ENCODE peak calls at places on chromosomes 7 and 10, in eight cellular contexts. One of them, this sample, is unnamed.

GRCh38 chr10:119377905-119378736 is 164.4 kb downstream of the RGS10 start:
- DNase-seq in neural crest cell: no peak
- DNase-seq in GM19239: no peak
- DNase-seq in heart right ventricle: peak
- DNase-seq in RCC 7860: no peak
- DNase-seq in H7: peak
- DNase-seq in astrocyte of the spinal cord: no peak
- DNase-seq in globus pallidus: peak
- DNase-seq in this sample: peak

GRCh38 chr7:31875424-31875823 is 188.4 kb downstream of the PPP1R17 start:
- DNase-seq in RCC 7860: peak
- DNase-seq in astrocyte of the spinal cord: no peak
- DNase-seq in H7: no peak
- DNase-seq in heart right ventricle: no peak
- DNase-seq in GM19239: no peak
- DNase-seq in globus pallidus: peak
- DNase-seq in neural crest cell: no peak
- DNase-seq in this sample: no peak

GRCh38 chr7:55502209-55502608 is 70.1 kb downstream of the VOPP1 start:
- DNase-seq in H7: no peak
- DNase-seq in globus pallidus: peak
- DNase-seq in GM19239: no peak
- DNase-seq in astrocyte of the spinal cord: no peak
- DNase-seq in RCC 7860: no peak
- DNase-seq in neural crest cell: no peak
- DNase-seq in heart right ventricle: no peak
- DNase-seq in this sample: no peak

GRCh38 chr10:35526775-35527174 is 78.4 kb upstream of the GJD4 start:
- DNase-seq in H7: no peak
- DNase-seq in astrocyte of the spinal cord: no peak
- DNase-seq in globus pallidus: no peak
- DNase-seq in heart right ventricle: no peak
- DNase-seq in neural crest cell: no peak
- DNase-seq in RCC 7860: no peak
- DNase-seq in GM19239: no peak
- DNase-seq in this sample: no peak

GRCh38 chr7:2099036-2099957 is 133.4 kb downstream of the MAD1L1 start:
- DNase-seq in neural crest cell: no peak
- DNase-seq in astrocyte of the spinal cord: peak
- DNase-seq in H7: no peak
- DNase-seq in GM19239: peak
- DNase-seq in heart right ventricle: no peak
- DNase-seq in RCC 7860: no peak
- DNase-seq in globus pallidus: no peak
- DNase-seq in this sample: no peak

GRCh38 chr10:124461642-124462347 is at the start of gene LHPP:
- DNase-seq in H7: peak
- DNase-seq in astrocyte of the spinal cord: peak
- DNase-seq in heart right ventricle: peak
- DNase-seq in RCC 7860: peak
- DNase-seq in GM19239: peak
- DNase-seq in globus pallidus: peak
- DNase-seq in neural crest cell: peak
- DNase-seq in this sample: peak

GRCh38 chr10:84820596-84820995 is 492.2 kb downstream of the CCSER2 start:
- DNase-seq in neural crest cell: no peak
- DNase-seq in heart right ventricle: no peak
- DNase-seq in astrocyte of the spinal cord: no peak
- DNase-seq in GM19239: no peak
- DNase-seq in globus pallidus: no peak
- DNase-seq in RCC 7860: no peak
- DNase-seq in H7: no peak
- DNase-seq in this sample: no peak

GRCh38 chr10:72738476-72738875 is 46.5 kb downstream of the MCU start:
- DNase-seq in RCC 7860: no peak
- DNase-seq in neural crest cell: no peak
- DNase-seq in GM19239: no peak
- DNase-seq in astrocyte of the spinal cord: no peak
- DNase-seq in heart right ventricle: no peak
- DNase-seq in H7: no peak
- DNase-seq in globus pallidus: no peak
- DNase-seq in this sample: no peak

GRCh38 chr7:77531038-77531437 is 6.1 kb upstream of the PTPN12 start:
- DNase-seq in astrocyte of the spinal cord: no peak
- DNase-seq in globus pallidus: no peak
- DNase-seq in neural crest cell: no peak
- DNase-seq in GM19239: no peak
- DNase-seq in H7: no peak
- DNase-seq in RCC 7860: no peak
- DNase-seq in heart right ventricle: no peak
- DNase-seq in this sample: no peak

GRCh38 chr10:133258818-133259602 is 17.7 kb downstream of the ADAM8 start:
- DNase-seq in GM19239: no peak
- DNase-seq in RCC 7860: peak
- DNase-seq in H7: no peak
- DNase-seq in heart right ventricle: peak
- DNase-seq in astrocyte of the spinal cord: peak
- DNase-seq in neural crest cell: no peak
- DNase-seq in globus pallidus: peak
- DNase-seq in this sample: peak

GRCh38 chr10:103636492-103636891 is 143.0 kb downstream of the NEURL1 start:
- DNase-seq in globus pallidus: no peak
- DNase-seq in neural crest cell: peak
- DNase-seq in astrocyte of the spinal cord: no peak
- DNase-seq in H7: peak
- DNase-seq in heart right ventricle: peak
- DNase-seq in RCC 7860: no peak
- DNase-seq in GM19239: no peak
- DNase-seq in this sample: no peak

GRCh38 chr10:74927701-74928100 is 101.3 kb downstream of the KAT6B start:
- DNase-seq in GM19239: no peak
- DNase-seq in H7: no peak
- DNase-seq in globus pallidus: no peak
- DNase-seq in heart right ventricle: no peak
- DNase-seq in RCC 7860: peak
- DNase-seq in astrocyte of the spinal cord: peak
- DNase-seq in neural crest cell: no peak
- DNase-seq in this sample: no peak

GRCh38 chr7:112869111-112869774 is 79.0 kb upstream of the TMEM168 start:
- DNase-seq in GM19239: peak
- DNase-seq in neural crest cell: peak
- DNase-seq in H7: peak
- DNase-seq in heart right ventricle: no peak
- DNase-seq in astrocyte of the spinal cord: peak
- DNase-seq in globus pallidus: no peak
- DNase-seq in RCC 7860: peak
- DNase-seq in this sample: no peak

GRCh38 chr10:102611514-102612095 is 32.7 kb upstream of the TRIM8 start:
- DNase-seq in heart right ventricle: no peak
- DNase-seq in globus pallidus: no peak
- DNase-seq in neural crest cell: no peak
- DNase-seq in GM19239: no peak
- DNase-seq in H7: no peak
- DNase-seq in RCC 7860: no peak
- DNase-seq in astrocyte of the spinal cord: peak
- DNase-seq in this sample: no peak

GRCh38 chr7:78326189-78326588 is 527.6 kb downstream of the PHTF2 start:
- DNase-seq in heart right ventricle: no peak
- DNase-seq in GM19239: no peak
- DNase-seq in RCC 7860: peak
- DNase-seq in H7: no peak
- DNase-seq in neural crest cell: no peak
- DNase-seq in globus pallidus: no peak
- DNase-seq in astrocyte of the spinal cord: peak
- DNase-seq in this sample: no peak

GRCh38 chr7:3643091-3643490 is 342.0 kb downstream of the SDK1 start:
- DNase-seq in RCC 7860: no peak
- DNase-seq in H7: no peak
- DNase-seq in neural crest cell: no peak
- DNase-seq in astrocyte of the spinal cord: no peak
- DNase-seq in heart right ventricle: no peak
- DNase-seq in globus pallidus: no peak
- DNase-seq in GM19239: no peak
- DNase-seq in this sample: no peak

GRCh38 chr7:101913247-101913721 is 95.9 kb downstream of the CUX1 start:
- DNase-seq in neural crest cell: no peak
- DNase-seq in astrocyte of the spinal cord: no peak
- DNase-seq in GM19239: no peak
- DNase-seq in RCC 7860: no peak
- DNase-seq in H7: no peak
- DNase-seq in heart right ventricle: no peak
- DNase-seq in globus pallidus: no peak
- DNase-seq in this sample: no peak

GRCh38 chr7:18103436-18104218 is 76.0 kb upstream of the PRPS1L1 start:
- DNase-seq in globus pallidus: no peak
- DNase-seq in neural crest cell: no peak
- DNase-seq in H7: no peak
- DNase-seq in RCC 7860: no peak
- DNase-seq in astrocyte of the spinal cord: no peak
- DNase-seq in heart right ventricle: no peak
- DNase-seq in GM19239: no peak
- DNase-seq in this sample: no peak

GRCh38 chr10:57964371-57964770 is 303.3 kb downstream of the IPMK start:
- DNase-seq in RCC 7860: peak
- DNase-seq in H7: no peak
- DNase-seq in astrocyte of the spinal cord: peak
- DNase-seq in globus pallidus: peak
- DNase-seq in neural crest cell: no peak
- DNase-seq in heart right ventricle: peak
- DNase-seq in GM19239: no peak
- DNase-seq in this sample: no peak

GRCh38 chr10:23116696-23117095 is 21.3 kb downstream of the MSRB2 start:
- DNase-seq in neural crest cell: no peak
- DNase-seq in H7: no peak
- DNase-seq in heart right ventricle: no peak
- DNase-seq in globus pallidus: no peak
- DNase-seq in RCC 7860: no peak
- DNase-seq in astrocyte of the spinal cord: no peak
- DNase-seq in GM19239: no peak
- DNase-seq in this sample: no peak

GRCh38 chr7:128444242-128444641 is 11.4 kb upstream of the HILPDA start:
- DNase-seq in H7: no peak
- DNase-seq in heart right ventricle: no peak
- DNase-seq in GM19239: no peak
- DNase-seq in RCC 7860: no peak
- DNase-seq in astrocyte of the spinal cord: no peak
- DNase-seq in globus pallidus: no peak
- DNase-seq in neural crest cell: no peak
- DNase-seq in this sample: no peak

GRCh38 chr10:35217458-35217857 is 90.8 kb downstream of the CREM start:
- DNase-seq in heart right ventricle: no peak
- DNase-seq in astrocyte of the spinal cord: no peak
- DNase-seq in H7: no peak
- DNase-seq in neural crest cell: no peak
- DNase-seq in RCC 7860: no peak
- DNase-seq in globus pallidus: peak
- DNase-seq in GM19239: no peak
- DNase-seq in this sample: no peak

GRCh38 chr10:79001082-79001885 is 67.5 kb upstream of the ZMIZ1 start:
- DNase-seq in astrocyte of the spinal cord: no peak
- DNase-seq in RCC 7860: peak
- DNase-seq in H7: no peak
- DNase-seq in GM19239: no peak
- DNase-seq in heart right ventricle: no peak
- DNase-seq in globus pallidus: no peak
- DNase-seq in neural crest cell: no peak
- DNase-seq in this sample: no peak

GRCh38 chr7:129367700-129368388 is 66.4 kb upstream of the STRIP2 start:
- DNase-seq in H7: peak
- DNase-seq in GM19239: peak
- DNase-seq in neural crest cell: peak
- DNase-seq in heart right ventricle: peak
- DNase-seq in astrocyte of the spinal cord: peak
- DNase-seq in RCC 7860: peak
- DNase-seq in globus pallidus: peak
- DNase-seq in this sample: peak

GRCh38 chr7:38744746-38745145 is 113.6 kb upstream of the AMPH start:
- DNase-seq in GM19239: no peak
- DNase-seq in H7: no peak
- DNase-seq in heart right ventricle: no peak
- DNase-seq in RCC 7860: peak
- DNase-seq in neural crest cell: no peak
- DNase-seq in astrocyte of the spinal cord: peak
- DNase-seq in globus pallidus: no peak
- DNase-seq in this sample: no peak

GRCh38 chr10:70267161-70267933 is 16.5 kb downstream of the NPFFR1 start:
- DNase-seq in H7: peak
- DNase-seq in neural crest cell: no peak
- DNase-seq in GM19239: no peak
- DNase-seq in RCC 7860: peak
- DNase-seq in heart right ventricle: no peak
- DNase-seq in astrocyte of the spinal cord: peak
- DNase-seq in globus pallidus: no peak
- DNase-seq in this sample: no peak

GRCh38 chr10:97582169-97582568 is 2.0 kb upstream of the HOGA1 start:
- DNase-seq in astrocyte of the spinal cord: no peak
- DNase-seq in neural crest cell: no peak
- DNase-seq in GM19239: no peak
- DNase-seq in globus pallidus: no peak
- DNase-seq in heart right ventricle: no peak
- DNase-seq in H7: peak
- DNase-seq in RCC 7860: no peak
- DNase-seq in this sample: no peak

GRCh38 chr10:71497802-71498326 is 101.1 kb downstream of the CDH23 start:
- DNase-seq in GM19239: no peak
- DNase-seq in heart right ventricle: no peak
- DNase-seq in globus pallidus: no peak
- DNase-seq in H7: no peak
- DNase-seq in RCC 7860: no peak
- DNase-seq in astrocyte of the spinal cord: no peak
- DNase-seq in neural crest cell: no peak
- DNase-seq in this sample: no peak

GRCh38 chr10:126734957-126735356 is 64.5 kb upstream of the C10orf90 start:
- DNase-seq in globus pallidus: peak
- DNase-seq in H7: no peak
- DNase-seq in astrocyte of the spinal cord: no peak
- DNase-seq in neural crest cell: no peak
- DNase-seq in RCC 7860: no peak
- DNase-seq in heart right ventricle: no peak
- DNase-seq in GM19239: no peak
- DNase-seq in this sample: no peak

GRCh38 chr7:141042222-141043193 is 27.8 kb upstream of the MRPS33 start:
- DNase-seq in GM19239: no peak
- DNase-seq in astrocyte of the spinal cord: no peak
- DNase-seq in H7: no peak
- DNase-seq in neural crest cell: no peak
- DNase-seq in globus pallidus: no peak
- DNase-seq in heart right ventricle: no peak
- DNase-seq in RCC 7860: no peak
- DNase-seq in this sample: no peak

GRCh38 chr7:157797361-157797760 is 460.6 kb downstream of the DNAJB6 start:
- DNase-seq in astrocyte of the spinal cord: no peak
- DNase-seq in RCC 7860: no peak
- DNase-seq in neural crest cell: no peak
- DNase-seq in H7: no peak
- DNase-seq in globus pallidus: no peak
- DNase-seq in GM19239: no peak
- DNase-seq in heart right ventricle: no peak
- DNase-seq in this sample: no peak

This sample was measured in left cardiac atrium.